ENCODE peak calls at places on chromosomes 7 and 10, in four cellular contexts. M is A172, Q is NCI-H1105, U is iPS-NIHi11. N is an unnamed sample.

GRCh38 chr7:45980181-45980905 is 59.3 kb upstream of the IGFBP3 start:
- DNase-seq in M (no peak), U (no peak), Q (no peak), N (no peak)

GRCh38 chr10:133030126-133030525 is 57.6 kb upstream of the ADGRA1 start:
- DNase-seq in Q (no peak), M (no peak), U (no peak), N (no peak)

GRCh38 chr10:5293691-5294550 is 70.8 kb upstream of the UCN3 start:
- DNase-seq in Q (no peak), M (peak; percentile 51), U (peak; percentile 88), N (peak; percentile 77)

GRCh38 chr10:103761075-103761920 is 94.1 kb downstream of the SH3PXD2A start:
- DNase-seq in Q (peak; percentile 53), U (peak; percentile 43), M (no peak), N (peak; percentile 54)

GRCh38 chr7:27606270-27607209 is 56.1 kb downstream of the HIBADH start:
- DNase-seq in Q (peak; percentile 86), M (peak; percentile 86), U (no peak), N (peak; percentile 56)

GRCh38 chr10:84097787-84098353 is 41.4 kb upstream of the GHITM start:
- DNase-seq in M (no peak), U (no peak), Q (peak; percentile 29), N (no peak)

GRCh38 chr10:25556457-25556856 is 377.6 kb upstream of the MYO3A start:
- DNase-seq in M (peak; percentile 93), U (no peak), Q (no peak), N (no peak)

GRCh38 chr7:11625669-11626068 is 206.3 kb downstream of the THSD7A start:
- DNase-seq in M (no peak), Q (no peak), U (peak; percentile 35), N (no peak)

GRCh38 chr7:33905389-33906032 is at the start of gene BMPER:
- DNase-seq in U (peak; percentile 67), M (peak; percentile 25), Q (peak; percentile 78), N (peak; percentile 38)

N was measured in DMS153.